ENCODE peak calls at places on chromosomes 11 and 22, in nine cellular contexts. P is foreskin fibroblast, Z is lower lobe of right lung, W is sigmoid colon, M is cardiac muscle cell, H is B cell, B is chondrocyte, V is pancreas, Y is lung. J is an unnamed sample.

GRCh38 chr11:11993814-11994213 is 14.6 kb downstream of the DKK3 start:
- DNase-seq in P (peak), Z (no peak), W (peak), M (peak), H (no peak), B (no peak), V (no peak), Y (no peak), J (no peak)

GRCh38 chr11:48170176-48170839 is 46.3 kb upstream of the OR4B1 start:
- DNase-seq in P (peak), Z (no peak), W (no peak), M (peak), H (no peak), B (no peak), V (no peak), Y (no peak), J (no peak)

GRCh38 chr22:45263790-45264269 is 20.9 kb upstream of the UPK3A start:
- DNase-seq in P (peak), Z (peak), W (peak), M (peak), H (no peak), B (no peak), V (peak), Y (peak), J (peak)

GRCh38 chr11:87780068-87780413 is 395.2 kb downstream of the RAB38 start:
- DNase-seq in P (no peak), Z (no peak), W (no peak), M (no peak), H (no peak), B (no peak), V (no peak), Y (no peak), J (no peak)

GRCh38 chr22:22587577-22588188 is 28.6 kb upstream of the PRAME start:
- DNase-seq in P (no peak), Z (no peak), W (no peak), M (no peak), H (no peak), B (no peak), V (no peak), Y (no peak), J (no peak)

GRCh38 chr11:122524532-122524882 is 131.0 kb upstream of the UBASH3B start:
- DNase-seq in P (peak), Z (no peak), W (no peak), M (peak), H (no peak), B (no peak), V (no peak), Y (no peak), J (no peak)

GRCh38 chr11:59787816-59788215 is 22.8 kb downstream of the MRPL16 start:
- DNase-seq in P (peak), Z (no peak), W (no peak), M (peak), H (no peak), B (no peak), V (no peak), Y (no peak), J (no peak)

GRCh38 chr11:72744474-72744873 is 7.7 kb downstream of the ARAP1 start:
- DNase-seq in P (no peak), Z (no peak), W (no peak), M (no peak), H (peak), B (no peak), V (no peak), Y (no peak), J (no peak)

GRCh38 chr11:87281496-87281895 is 243.8 kb downstream of the TMEM135 start:
- DNase-seq in P (peak), Z (no peak), W (no peak), M (peak), H (no peak), B (no peak), V (no peak), Y (no peak), J (no peak)

GRCh38 chr22:21455334-21456089 is 11.7 kb upstream of the TMEM191C start:
- DNase-seq in P (no peak), Z (peak), W (peak), M (no peak), H (no peak), B (peak), V (peak), Y (no peak), J (no peak)

GRCh38 chr11:68677432-68677831 is 6.9 kb upstream of the GAL start:
- DNase-seq in P (peak), Z (no peak), W (peak), M (peak), H (no peak), B (peak), V (no peak), Y (no peak), J (no peak)

GRCh38 chr11:76666408-76666807 is 4.1 kb downstream of the LRRC32 start:
- DNase-seq in P (no peak), Z (peak), W (peak), M (peak), H (no peak), B (peak), V (peak), Y (no peak), J (no peak)

GRCh38 chr11:87292598-87292997 is 254.9 kb downstream of the TMEM135 start:
- DNase-seq in P (no peak), Z (no peak), W (no peak), M (no peak), H (no peak), B (no peak), V (no peak), Y (no peak), J (no peak)

GRCh38 chr11:69920500-69921428 is 101.5 kb upstream of the FGF3 start:
- DNase-seq in P (no peak), Z (peak), W (peak), M (no peak), H (no peak), B (peak), V (peak), Y (no peak), J (no peak)

GRCh38 chr11:44575288-44575672 is 9.8 kb downstream of the CD82 start:
- DNase-seq in P (peak), Z (no peak), W (no peak), M (no peak), H (no peak), B (no peak), V (no peak), Y (no peak), J (no peak)

GRCh38 chr11:83033972-83034672 is 37.6 kb downstream of the RAB30 start:
- DNase-seq in P (peak), Z (no peak), W (peak), M (peak), H (no peak), B (no peak), V (no peak), Y (no peak), J (no peak)

GRCh38 chr11:69848196-69848595 is 29.0 kb upstream of the FGF3 start:
- DNase-seq in P (peak), Z (peak), W (no peak), M (peak), H (no peak), B (no peak), V (no peak), Y (no peak), J (no peak)

GRCh38 chr22:27670701-27671412 is 130.7 kb downstream of the MN1 start:
- DNase-seq in P (no peak), Z (no peak), W (no peak), M (peak), H (no peak), B (no peak), V (peak), Y (no peak), J (no peak)

DNA sequence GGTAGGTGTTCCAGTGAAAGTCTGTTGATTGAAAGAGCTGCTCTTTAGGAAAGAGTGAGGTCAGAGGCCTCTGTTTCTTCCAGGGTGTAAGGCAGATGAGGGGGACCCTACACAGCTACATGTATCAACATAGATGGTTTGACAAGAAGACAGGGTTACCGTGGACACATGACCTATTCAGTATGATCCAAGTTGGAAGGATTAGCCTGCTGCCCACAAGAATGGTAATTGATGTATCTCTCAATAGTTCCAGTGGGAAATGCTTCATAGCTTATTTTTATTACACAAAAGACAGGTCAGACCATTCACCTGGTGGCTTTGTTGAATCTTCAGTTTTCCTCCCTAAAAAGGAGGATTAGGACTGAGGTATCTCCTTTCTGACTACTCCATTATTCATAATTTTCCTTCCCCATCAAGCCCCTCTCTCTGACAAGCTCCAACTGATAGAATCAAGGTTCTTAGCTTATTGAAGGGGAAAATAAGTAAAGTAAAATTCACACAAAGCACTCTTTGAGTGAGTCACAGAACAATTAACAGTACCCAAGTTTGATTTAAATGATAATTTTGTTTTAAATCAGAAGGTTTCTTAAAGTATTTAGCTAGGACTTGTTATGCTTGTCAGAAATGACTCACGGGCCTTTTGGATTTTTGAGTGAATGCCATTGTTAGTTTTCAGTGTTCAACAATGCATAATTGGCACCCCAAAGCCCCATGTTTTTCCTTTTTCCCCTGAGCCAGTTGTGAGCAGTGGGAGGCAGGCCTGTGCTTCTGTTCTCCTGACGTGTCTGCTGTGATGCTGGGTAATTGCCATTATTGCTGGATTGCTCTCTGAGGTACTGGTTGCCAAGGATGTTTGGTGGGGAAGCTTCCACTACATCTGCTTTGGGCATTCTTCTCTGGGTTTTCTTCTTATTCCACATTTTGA is 373.2 kb downstream of the DDX10 start:
- DNase-seq in P (peak), Z (no peak), W (no peak), M (peak), H (no peak), B (no peak), V (no peak), Y (no peak), J (no peak)
- TF ChIP-seq CTCF in P (no peak), Z (no peak), W (no peak), M (peak), H (no peak), B (no peak), V (no peak), Y (no peak), J (no peak)

DNA sequence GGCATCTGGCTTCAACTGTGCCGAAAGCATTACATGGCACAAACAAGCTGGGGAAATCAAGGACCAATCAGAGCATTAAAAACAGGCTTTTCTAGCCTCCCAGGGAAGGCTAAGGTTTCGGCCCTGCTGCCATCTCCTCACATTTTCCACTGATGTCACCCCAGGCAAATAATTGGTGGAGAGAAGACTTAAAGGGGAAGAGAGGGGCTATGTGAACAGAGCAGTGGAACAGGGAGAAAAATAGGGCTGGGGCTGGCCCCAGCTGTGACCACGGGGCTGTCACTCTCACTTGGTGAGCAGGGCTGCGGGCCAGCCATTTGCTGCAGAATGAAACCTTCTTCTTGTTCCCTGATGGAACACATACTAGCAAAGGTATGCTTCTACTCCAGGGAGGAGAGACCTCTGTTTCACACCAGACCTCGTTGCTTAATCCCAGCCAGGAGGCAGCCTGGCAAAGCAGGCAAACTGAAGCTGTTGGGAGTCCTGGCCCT is 581.2 kb downstream of the SOX6 start:
- DNase-seq in P (peak), Z (no peak), W (no peak), M (peak), H (no peak), B (no peak), V (no peak), Y (no peak), J (no peak)
- TF ChIP-seq CTCF in P (no peak), Z (no peak), W (no peak), M (no peak), H (no peak), B (no peak), V (no peak), Y (no peak), J (no peak)

GRCh38 chr22:29375436-29376076 is 12.8 kb downstream of the AP1B1 start:
- DNase-seq in P (peak), Z (no peak), W (no peak), M (no peak), H (no peak), B (no peak), V (no peak), Y (no peak), J (no peak)
- TF ChIP-seq CTCF in P (no peak), Z (no peak), W (no peak), M (no peak), H (no peak), B (no peak), V (no peak), Y (no peak), J (no peak)

DNA sequence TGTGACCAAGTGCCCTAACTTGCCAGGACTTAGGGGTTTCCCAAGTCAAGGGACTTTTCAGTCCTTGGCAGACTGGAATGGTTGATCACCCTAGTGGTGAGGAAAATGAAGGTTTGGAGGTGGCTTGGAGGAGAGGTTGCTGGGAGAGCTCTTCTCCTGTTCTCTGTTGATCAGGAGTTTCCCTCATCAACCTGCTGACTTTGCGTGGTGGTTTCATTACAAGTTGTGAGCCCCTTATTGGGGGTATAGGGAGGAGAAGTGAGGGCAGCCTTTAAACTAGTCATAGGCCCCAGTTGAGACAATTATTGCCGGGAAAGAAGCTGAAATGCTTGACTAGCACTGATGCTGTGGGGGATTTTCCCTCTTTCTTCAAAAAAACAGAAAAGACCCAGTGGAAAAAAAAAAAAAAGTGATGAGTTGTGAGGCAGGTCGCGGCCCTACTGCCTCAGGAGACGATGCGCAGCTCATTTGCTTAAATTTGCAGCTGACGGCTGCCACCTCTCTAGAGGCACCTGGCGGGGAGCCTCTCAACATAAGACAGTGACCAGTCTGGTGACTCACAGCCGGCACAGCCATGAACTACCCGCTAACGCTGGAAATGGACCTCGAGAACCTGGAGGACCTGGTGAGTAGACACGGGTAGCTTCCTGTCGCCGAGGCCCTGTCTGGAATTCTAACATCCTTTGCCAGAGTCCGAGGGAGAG is at the start of gene CXCR5:
- DNase-seq in P (no peak), Z (no peak), W (no peak), M (no peak), H (peak), B (no peak), V (no peak), Y (no peak), J (peak)
- TF ChIP-seq CTCF in P (peak), Z (no peak), W (no peak), M (no peak), H (peak), B (no peak), V (no peak), Y (no peak), J (peak)

GRCh38 chr11:911890-912219 is 1.2 kb upstream of the CHID1 start:
- DNase-seq in P (no peak), Z (no peak), W (no peak), M (no peak), H (no peak), B (no peak), V (no peak), Y (no peak), J (no peak)

GRCh38 chr11:912266-912665 is 1.7 kb upstream of the CHID1 start:
- DNase-seq in P (no peak), Z (no peak), W (no peak), M (no peak), H (no peak), B (no peak), V (no peak), Y (no peak), J (no peak)

GRCh38 chr11:910044-910588 is 494 bp downstream of the CHID1 start:
- DNase-seq in P (peak), Z (no peak), W (no peak), M (peak), H (no peak), B (no peak), V (no peak), Y (peak), J (no peak)

GRCh38 chr11:910589-911030 is at the start of gene CHID1:
- DNase-seq in P (peak), Z (peak), W (peak), M (peak), H (peak), B (no peak), V (peak), Y (peak), J (peak)

GRCh38 chr11:911031-911889 is 650 bp upstream of the CHID1 start:
- DNase-seq in P (peak), Z (peak), W (no peak), M (peak), H (peak), B (no peak), V (no peak), Y (no peak), J (peak)
- TF ChIP-seq CTCF in P (no peak), Z (peak), W (no peak), M (no peak), H (no peak), B (no peak), V (no peak), Y (no peak), J (no peak)

GRCh38 chr11:2388431-2389024 is 11.4 kb downstream of the CD81 start:
- DNase-seq in P (no peak), Z (no peak), W (no peak), M (no peak), H (peak), B (no peak), V (no peak), Y (no peak), J (no peak)

GRCh38 chr11:2390091-2390870 is 10.3 kb upstream of the TSSC4 start:
- DNase-seq in P (no peak), Z (peak), W (no peak), M (no peak), H (no peak), B (no peak), V (no peak), Y (peak), J (no peak)

GRCh38 chr11:2390871-2391662 is 9.5 kb upstream of the TSSC4 start:
- DNase-seq in P (peak), Z (no peak), W (peak), M (peak), H (no peak), B (no peak), V (no peak), Y (no peak), J (no peak)

GRCh38 chr11:2387266-2387982 is 10.3 kb downstream of the CD81 start:
- DNase-seq in P (peak), Z (no peak), W (no peak), M (no peak), H (peak), B (no peak), V (no peak), Y (no peak), J (peak)

GRCh38 chr11:2389344-2390026 is 11.1 kb upstream of the TSSC4 start:
- DNase-seq in P (no peak), Z (no peak), W (no peak), M (no peak), H (peak), B (no peak), V (no peak), Y (no peak), J (no peak)
- TF ChIP-seq CTCF in P (no peak), Z (no peak), W (peak), M (no peak), H (peak), B (peak), V (no peak), Y (no peak), J (no peak)

GRCh38 chr11:127133061-127133460 is 132.5 kb upstream of the KIRREL3 start:
- DNase-seq in P (no peak), Z (no peak), W (no peak), M (no peak), H (no peak), B (no peak), V (no peak), Y (no peak), J (no peak)

DNA sequence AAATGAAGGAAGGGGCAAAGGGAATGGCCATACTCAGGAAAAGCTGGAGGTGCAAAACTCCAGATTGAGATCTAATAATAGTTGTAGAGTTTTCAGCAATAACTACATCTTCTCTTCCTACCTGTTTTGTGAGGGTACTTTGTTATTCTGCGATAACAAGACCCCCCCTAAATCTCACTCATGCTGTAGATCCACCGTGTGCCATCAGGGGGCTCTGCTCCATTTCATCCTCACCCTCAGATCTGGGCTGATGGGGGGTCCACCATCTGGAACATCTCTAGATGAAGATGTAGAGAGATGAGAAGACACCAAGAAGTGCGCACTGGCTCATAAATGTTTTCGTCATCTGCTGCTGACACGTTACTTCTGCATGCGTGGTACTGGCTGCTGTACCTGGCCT is 135.9 kb upstream of the KIRREL3 start:
- DNase-seq in P (no peak), Z (no peak), W (no peak), M (no peak), H (no peak), B (no peak), V (no peak), Y (no peak), J (no peak)
- TF ChIP-seq CTCF in P (no peak), Z (no peak), W (no peak), M (no peak), H (no peak), B (no peak), V (no peak), Y (no peak), J (no peak)

GRCh38 chr22:30865656-30866055 is 102.9 kb downstream of the MORC2 start:
- DNase-seq in P (no peak), Z (no peak), W (peak), M (no peak), H (no peak), B (no peak), V (peak), Y (no peak), J (no peak)

GRCh38 chr22:30861131-30861530 is 107.4 kb downstream of the MORC2 start:
- DNase-seq in P (no peak), Z (no peak), W (no peak), M (no peak), H (no peak), B (no peak), V (peak), Y (no peak), J (no peak)

GRCh38 chr22:30861688-30862552 is 106.7 kb downstream of the MORC2 start:
- DNase-seq in P (no peak), Z (no peak), W (no peak), M (no peak), H (no peak), B (no peak), V (peak), Y (no peak), J (peak)

GRCh38 chr22:30864441-30865420 is 103.8 kb downstream of the MORC2 start:
- DNase-seq in P (no peak), Z (no peak), W (peak), M (no peak), H (no peak), B (no peak), V (peak), Y (no peak), J (no peak)

GRCh38 chr22:30863161-30863833 is 105.3 kb downstream of the MORC2 start:
- DNase-seq in P (no peak), Z (no peak), W (peak), M (peak), H (no peak), B (no peak), V (peak), Y (no peak), J (no peak)
- TF ChIP-seq CTCF in P (no peak), Z (no peak), W (no peak), M (peak), H (no peak), B (no peak), V (no peak), Y (no peak), J (no peak)